ENCODE peak calls at places on chromosome 18, in seven cellular contexts. P is IMR-90; F is CD4-positive, CD25-positive, alpha-beta regulatory T cell; J is neuronal stem cell; Y is hippocampal formation; E is T follicular helper cell; X is GM04503. C is an unnamed sample.

GRCh38 chr18:28086530-28087172 is 90.3 kb downstream of the CDH2 start:
- DNase-seq in J (peak), E (no peak), F (no peak), X (peak), Y (no peak), P (peak), C (no peak)

GRCh38 chr18:27847412-27847811 is 329.5 kb downstream of the CDH2 start:
- DNase-seq in F (no peak), J (no peak), X (no peak), Y (no peak), E (no peak), P (no peak), C (peak)

GRCh38 chr18:56285387-56286055 is 352.9 kb downstream of the TXNL1 start:
- DNase-seq in E (no peak), F (no peak), J (no peak), X (no peak), P (peak), Y (no peak), C (no peak)

GRCh38 chr18:46755315-46756171 is 1.3 kb downstream of the ST8SIA5 start:
- DNase-seq in E (no peak), P (no peak), J (peak), X (no peak), F (peak), Y (no peak), C (peak)

GRCh38 chr18:41165625-41166024 is 789.4 kb upstream of the PIK3C3 start:
- DNase-seq in F (no peak), Y (no peak), X (no peak), J (no peak), P (peak), E (no peak), C (no peak)

GRCh38 chr18:830315-830901 is 18.4 kb upstream of the YES1 start:
- DNase-seq in F (peak), E (peak), J (no peak), X (no peak), P (peak), Y (no peak), C (peak)

GRCh38 chr18:966095-967036 is 61.7 kb downstream of the ADCYAP1 start:
- DNase-seq in P (no peak), Y (no peak), F (no peak), E (no peak), X (no peak), J (no peak), C (no peak)

GRCh38 chr18:48943333-48943732 is 7.4 kb downstream of the SMAD7 start:
- DNase-seq in X (no peak), F (no peak), J (no peak), P (no peak), E (no peak), Y (no peak), C (peak)

GRCh38 chr18:76545433-76546281 is 50.6 kb upstream of the ZNF516 start:
- DNase-seq in J (no peak), E (no peak), F (no peak), P (no peak), Y (no peak), X (no peak), C (no peak)

GRCh38 chr18:46668135-46668534 is 11.1 kb upstream of the LOXHD1 start:
- DNase-seq in Y (no peak), E (no peak), J (no peak), P (no peak), F (no peak), X (no peak), C (no peak)

GRCh38 chr18:37298816-37299215 is 266.8 kb downstream of the CELF4 start:
- DNase-seq in Y (no peak), F (no peak), E (no peak), J (no peak), P (no peak), X (no peak), C (peak)

GRCh38 chr18:27749189-27749588 is 427.7 kb downstream of the CDH2 start:
- DNase-seq in P (no peak), E (no peak), X (no peak), Y (no peak), F (no peak), J (no peak), C (peak)